ENCODE peak calls at places on chromosome 15, in eight cellular contexts. K is WTC11; I is aorta; X is stimulated activated CD8-positive, alpha-beta memory T cell treated with anti-CD3 and anti-CD28 coated beads, Interleukin-4, amount 100 ng/mL, for 4 hours; O is fibroblast of the aortic adventitia; D is testis; T is BJ; G is HFFc6. V is an unnamed sample.

GRCh38 chr15:52080031-52080430 is 32.5 kb downstream of the BCL2L10 start:
- DNase-seq in K (no peak), I (no peak), X (no peak), O (no peak), D (no peak), T (no peak), G (no peak), V (no peak)

GRCh38 chr15:61393949-61394348 is 164.8 kb upstream of the RORA start:
- DNase-seq in K (no peak), I (no peak), X (no peak), O (no peak), D (peak), T (no peak), G (no peak), V (no peak)

GRCh38 chr15:65305776-65306175 is 1.3 kb downstream of the RNU5B-1 start:
- DNase-seq in K (no peak), I (no peak), X (no peak), O (no peak), D (no peak), T (no peak), G (no peak), V (no peak)

GRCh38 chr15:41832208-41832607 is 4.3 kb downstream of the JMJD7 start:
- DNase-seq in K (no peak), I (no peak), X (no peak), O (no peak), D (no peak), T (no peak), G (no peak), V (no peak)

GRCh38 chr15:49507261-49507660 is 84.2 kb downstream of the FGF7 start:
- DNase-seq in K (no peak), I (no peak), X (no peak), O (no peak), D (no peak), T (no peak), G (no peak), V (peak)

GRCh38 chr15:66907826-66908502 is 157.4 kb upstream of the SMAD3 start:
- DNase-seq in K (no peak), I (peak), X (no peak), O (peak), D (peak), T (no peak), G (no peak), V (peak)

GRCh38 chr15:41796457-41796856 is 22.2 kb downstream of the MAPKBP1 start:
- DNase-seq in K (no peak), I (no peak), X (no peak), O (peak), D (no peak), T (peak), G (peak), V (peak)

GRCh38 chr15:26867199-26868007 is 541 bp downstream of the GABRA5 start:
- DNase-seq in K (peak), I (no peak), X (no peak), O (no peak), D (no peak), T (no peak), G (no peak), V (no peak)

GRCh38 chr15:83717010-83717409 is 63.1 kb downstream of the ADAMTSL3 start:
- DNase-seq in K (no peak), I (no peak), X (no peak), O (no peak), D (no peak), T (no peak), G (no peak), V (no peak)

GRCh38 chr15:49438970-49439631 is 16.1 kb downstream of the FGF7 start:
- DNase-seq in K (no peak), I (peak), X (no peak), O (peak), D (no peak), T (no peak), G (no peak), V (no peak)

GRCh38 chr15:85752591-85752990 is 42.1 kb downstream of the KLHL25 start:
- DNase-seq in K (peak), I (peak), X (no peak), O (no peak), D (no peak), T (no peak), G (no peak), V (no peak)

GRCh38 chr15:67897646-67898045 is 57.8 kb upstream of the RNU6-1 start:
- DNase-seq in K (no peak), I (no peak), X (no peak), O (no peak), D (no peak), T (no peak), G (no peak), V (no peak)

V was measured in IMR-90.